ENCODE peak calls at places on chromosomes 16 and 17, in six cellular contexts. Y is IMR-90, E is AG04449, K is neural crest cell, R is transverse colon, D is choroid plexus epithelial cell. O is an unnamed sample.

GRCh38 chr17:77036841-77037381 is 103.9 kb upstream of the SEC14L1 start:
- DNase-seq in Y (no peak), E (no peak), K (no peak), R (peak), D (no peak), O (no peak)

GRCh38 chr17:82216301-82217119 is 3.9 kb upstream of the CCDC57 start:
- DNase-seq in Y (peak), E (peak), K (no peak), R (peak), D (peak), O (no peak)

GRCh38 chr17:59785091-59785799 is 77.8 kb downstream of the VMP1 start:
- DNase-seq in Y (no peak), E (no peak), K (no peak), R (no peak), D (peak), O (no peak)

GRCh38 chr17:1916339-1916738 is 86.5 kb downstream of the RPA1 start:
- DNase-seq in Y (no peak), E (no peak), K (no peak), R (no peak), D (no peak), O (no peak)

GRCh38 chr17:59753522-59754467 is 46.3 kb downstream of the VMP1 start:
- DNase-seq in Y (peak), E (peak), K (no peak), R (no peak), D (peak), O (no peak)

GRCh38 chr17:74008196-74008595 is 195.3 kb upstream of the RPL38 start:
- DNase-seq in Y (no peak), E (no peak), K (peak), R (peak), D (peak), O (no peak)

GRCh38 chr16:84308120-84308519 is 13.4 kb downstream of the WFDC1 start:
- DNase-seq in Y (peak), E (no peak), K (peak), R (peak), D (peak), O (no peak)

GRCh38 chr17:62704381-62704971 is 77.0 kb downstream of the MRC2 start:
- DNase-seq in Y (peak), E (no peak), K (peak), R (peak), D (peak), O (no peak)

GRCh38 chr17:82648761-82649474 is 674 bp upstream of the WDR45B start:
- DNase-seq in Y (no peak), E (no peak), K (peak), R (peak), D (no peak), O (peak)

GRCh38 chr16:14186954-14187306 is 115.8 kb downstream of the MRTFB start:
- DNase-seq in Y (no peak), E (no peak), K (no peak), R (no peak), D (peak), O (no peak)

GRCh38 chr16:14181371-14182050 is 110.4 kb downstream of the MRTFB start:
- DNase-seq in Y (peak), E (peak), K (no peak), R (no peak), D (peak), O (no peak)

GRCh38 chr16:14182999-14183398 is 111.9 kb downstream of the MRTFB start:
- DNase-seq in Y (no peak), E (no peak), K (no peak), R (no peak), D (no peak), O (no peak)

GRCh38 chr16:14187517-14188338 is 116.6 kb downstream of the MRTFB start:
- DNase-seq in Y (no peak), E (no peak), K (no peak), R (no peak), D (no peak), O (no peak)

GRCh38 chr16:14186007-14186953 is 115.2 kb downstream of the MRTFB start:
- DNase-seq in Y (peak), E (no peak), K (peak), R (no peak), D (peak), O (no peak)
- TF ChIP-seq CTCF in Y (peak), E (peak), K (peak), R (peak), D (peak), O (peak)

GRCh38 chr16:62208934-62209333 is 172.7 kb upstream of the CDH8 start:
- DNase-seq in Y (no peak), E (no peak), K (no peak), R (no peak), D (no peak), O (no peak)

GRCh38 chr16:62213763-62214162 is 177.5 kb upstream of the CDH8 start:
- DNase-seq in Y (no peak), E (no peak), K (no peak), R (no peak), D (no peak), O (no peak)
- TF ChIP-seq CTCF in Y (no peak), E (no peak), K (peak), R (no peak), D (no peak), O (peak)

GRCh38 chr16:3004319-3004718 is 8.4 kb upstream of the CLDN9 start:
- DNase-seq in Y (no peak), E (no peak), K (no peak), R (no peak), D (no peak), O (no peak)

GRCh38 chr16:3004781-3005284 is 7.9 kb upstream of the CLDN9 start:
- DNase-seq in Y (no peak), E (no peak), K (no peak), R (peak), D (no peak), O (no peak)

GRCh38 chr16:3001316-3001715 is 11.4 kb upstream of the CLDN9 start:
- DNase-seq in Y (no peak), E (no peak), K (no peak), R (no peak), D (no peak), O (no peak)

GRCh38 chr16:3000540-3000939 is 12.2 kb upstream of the CLDN9 start:
- DNase-seq in Y (no peak), E (no peak), K (no peak), R (no peak), D (no peak), O (no peak)

DNA sequence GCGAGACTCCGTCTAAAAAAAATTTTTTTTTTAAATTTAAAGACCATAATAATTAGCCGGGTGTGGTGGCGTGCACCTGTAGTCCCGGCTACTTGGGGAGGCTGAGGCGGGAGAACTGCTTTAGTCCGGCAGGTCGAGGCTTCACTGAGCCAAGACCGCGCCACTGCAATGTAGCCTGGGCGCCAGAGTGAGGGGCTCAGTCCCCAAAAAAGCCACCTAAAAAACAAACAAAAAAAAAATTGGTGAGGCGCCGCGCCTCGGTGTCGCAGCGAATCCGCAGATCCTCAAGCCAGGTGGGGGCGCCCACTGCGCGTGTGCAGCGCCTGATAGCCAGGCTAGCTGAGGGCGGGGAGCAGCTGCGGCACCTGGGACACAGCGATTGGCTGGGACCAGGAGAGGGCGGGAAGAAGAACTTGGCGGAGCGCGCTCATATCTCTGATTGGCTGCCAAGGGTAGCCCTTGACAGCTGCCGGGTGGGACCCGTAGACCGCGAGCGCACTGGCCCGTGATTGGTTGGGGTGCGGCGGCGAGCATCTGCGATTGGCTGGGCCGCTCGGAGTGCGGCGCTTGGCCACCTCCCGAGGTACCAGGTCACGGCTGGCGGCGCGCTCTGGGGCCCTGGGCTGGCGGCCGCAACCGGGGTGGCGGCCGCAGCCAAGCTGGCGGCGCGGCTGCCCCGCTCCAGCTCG is 9.0 kb upstream of the CLDN9 start:
- DNase-seq in Y (peak), E (peak), K (peak), R (peak), D (peak), O (peak)
- TF ChIP-seq CTCF in Y (peak), E (peak), K (peak), R (peak), D (peak), O (peak)

GRCh38 chr16:53703590-53704444 is at the start of the genes FTO and RPGRIP1L:
- DNase-seq in Y (peak), E (peak), K (peak), R (peak), D (peak), O (peak)
- TF ChIP-seq CTCF in Y (peak), E (no peak), K (no peak), R (peak), D (no peak), O (no peak)

DNA sequence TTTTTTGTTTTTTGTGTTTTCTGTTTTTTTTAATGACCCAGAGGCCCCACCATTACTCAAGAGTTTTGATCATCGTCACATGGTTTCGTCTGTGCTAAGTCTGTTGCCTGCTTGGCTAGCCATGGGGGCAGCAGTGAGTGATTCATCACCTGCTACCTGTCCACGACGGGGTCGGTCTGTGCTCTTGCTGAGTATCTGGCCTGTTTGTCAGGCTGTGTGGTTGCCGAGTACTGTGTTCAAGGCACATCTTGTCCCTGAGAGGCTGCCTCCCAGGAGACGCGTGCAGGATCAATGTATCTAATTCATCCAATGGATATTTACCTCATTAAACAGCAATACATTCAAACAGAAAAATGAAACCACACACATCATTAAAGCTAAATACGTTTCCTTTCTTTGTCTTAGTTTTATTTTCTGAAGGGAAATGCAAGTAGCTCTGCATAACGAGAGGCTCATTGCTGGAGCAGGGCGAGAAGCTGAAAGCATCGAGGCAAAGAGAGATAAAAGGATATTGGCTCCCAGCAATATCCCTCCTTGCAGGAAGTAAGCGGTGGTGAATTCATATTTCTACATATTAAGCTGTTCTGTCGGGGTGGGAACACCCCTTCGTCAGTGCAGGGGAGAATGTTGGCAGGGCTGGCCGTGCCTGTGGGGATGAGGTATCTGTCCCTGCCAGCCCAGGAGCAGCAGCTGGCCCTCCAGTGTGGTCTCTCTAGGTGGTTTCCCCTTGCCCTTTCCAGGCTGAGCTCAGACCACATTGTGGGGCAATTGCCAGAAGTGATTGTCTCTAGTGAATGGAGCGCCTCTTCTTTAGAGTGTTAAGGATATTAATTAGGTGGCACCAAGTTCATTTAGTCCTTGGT is 166.2 kb upstream of the ASIC2 start:
- DNase-seq in Y (no peak), E (no peak), K (no peak), R (no peak), D (no peak), O (no peak)
- TF ChIP-seq CTCF in Y (no peak), E (no peak), K (no peak), R (no peak), D (no peak), O (no peak)

GRCh38 chr16:9499921-9500593 is 408.6 kb downstream of the HAPSTR1 start:
- DNase-seq in Y (no peak), E (no peak), K (no peak), R (no peak), D (no peak), O (no peak)
- TF ChIP-seq CTCF in Y (no peak), E (no peak), K (no peak), R (no peak), D (no peak), O (no peak)

O was measured in type B pancreatic cell.